ENCODE peak calls at places on chromosomes 7 and 10, in seven cellular contexts. One of them, this sample, is unnamed.

GRCh38 chr7:100380180-100380579 is 6.9 kb downstream of the PILRA start:
- DNase-seq in GM12892: no peak
- DNase-seq in HepG2: no peak
- DNase-seq in H1: no peak
- DNase-seq in SK-N-SH: no peak
- DNase-seq in K562: no peak
- DNase-seq in GM12878: no peak
- DNase-seq in this sample: no peak

GRCh38 chr7:44348300-44348699 is 22.9 kb upstream of the CAMK2B start:
- DNase-seq in GM12892: no peak
- DNase-seq in HepG2: peak; percentile 51
- DNase-seq in H1: no peak
- DNase-seq in SK-N-SH: peak; percentile 44
- DNase-seq in K562: no peak
- DNase-seq in GM12878: no peak
- DNase-seq in this sample: no peak

GRCh38 chr10:111113961-111114830 is 37.4 kb downstream of the ADRA2A start:
- DNase-seq in GM12892: no peak
- DNase-seq in HepG2: no peak
- DNase-seq in H1: no peak
- DNase-seq in SK-N-SH: no peak
- DNase-seq in K562: no peak
- DNase-seq in GM12878: no peak
- DNase-seq in this sample: no peak

GRCh38 chr10:4661572-4662255 is 164.3 kb upstream of the AKR1E2 start:
- DNase-seq in GM12892: no peak
- DNase-seq in HepG2: peak; percentile 78
- DNase-seq in H1: no peak
- DNase-seq in SK-N-SH: no peak
- DNase-seq in K562: no peak
- DNase-seq in GM12878: no peak
- DNase-seq in this sample: no peak

GRCh38 chr7:99363286-99363685 is 11.2 kb upstream of the ARPC1B start:
- DNase-seq in GM12892: no peak
- DNase-seq in HepG2: no peak
- DNase-seq in H1: no peak
- DNase-seq in SK-N-SH: no peak
- DNase-seq in K562: no peak
- DNase-seq in GM12878: no peak
- DNase-seq in this sample: no peak

GRCh38 chr7:44321796-44322195 is 3.6 kb downstream of the CAMK2B start:
- DNase-seq in GM12892: no peak
- DNase-seq in HepG2: no peak
- DNase-seq in H1: no peak
- DNase-seq in SK-N-SH: peak; percentile 26
- DNase-seq in K562: no peak
- DNase-seq in GM12878: no peak
- DNase-seq in this sample: no peak

GRCh38 chr7:76281006-76281705 is 21.3 kb upstream of the HSPB1 start:
- DNase-seq in GM12892: no peak
- DNase-seq in HepG2: no peak
- DNase-seq in H1: no peak
- DNase-seq in SK-N-SH: peak; percentile 83
- DNase-seq in K562: peak; percentile 61
- DNase-seq in GM12878: no peak
- DNase-seq in this sample: no peak

GRCh38 chr7:47758546-47758945 is 176.6 kb upstream of the TNS3 start:
- DNase-seq in GM12892: no peak
- DNase-seq in HepG2: no peak
- DNase-seq in H1: no peak
- DNase-seq in SK-N-SH: no peak
- DNase-seq in K562: no peak
- DNase-seq in GM12878: no peak
- DNase-seq in this sample: no peak

GRCh38 chr10:33749042-33749441 is 414.6 kb upstream of the NRP1 start:
- DNase-seq in GM12892: no peak
- DNase-seq in HepG2: no peak
- DNase-seq in H1: no peak
- DNase-seq in SK-N-SH: no peak
- DNase-seq in K562: no peak
- DNase-seq in GM12878: no peak
- DNase-seq in this sample: no peak

GRCh38 chr10:97002670-97003069 is 170.6 kb downstream of the LCOR start:
- DNase-seq in GM12892: no peak
- DNase-seq in HepG2: no peak
- DNase-seq in H1: no peak
- DNase-seq in SK-N-SH: no peak
- DNase-seq in K562: no peak
- DNase-seq in GM12878: no peak
- DNase-seq in this sample: no peak

GRCh38 chr10:101938316-101939272 is 95.0 kb upstream of the KCNIP2 start:
- DNase-seq in GM12892: no peak
- DNase-seq in HepG2: no peak
- DNase-seq in H1: no peak
- DNase-seq in SK-N-SH: no peak
- DNase-seq in K562: no peak
- DNase-seq in GM12878: no peak
- DNase-seq in this sample: no peak

GRCh38 chr7:96547371-96547811 is 162.3 kb downstream of the SEM1 start:
- DNase-seq in GM12892: no peak
- DNase-seq in HepG2: no peak
- DNase-seq in H1: no peak
- DNase-seq in SK-N-SH: peak; percentile 14
- DNase-seq in K562: no peak
- DNase-seq in GM12878: no peak
- DNase-seq in this sample: no peak

GRCh38 chr10:119769886-119770285 is 44.0 kb downstream of the INPP5F start:
- DNase-seq in GM12892: no peak
- DNase-seq in HepG2: no peak
- DNase-seq in H1: no peak
- DNase-seq in SK-N-SH: no peak
- DNase-seq in K562: no peak
- DNase-seq in GM12878: no peak
- DNase-seq in this sample: no peak

GRCh38 chr7:44322631-44323363 is 2.6 kb downstream of the CAMK2B start:
- DNase-seq in GM12892: no peak
- DNase-seq in HepG2: no peak
- DNase-seq in H1: no peak
- DNase-seq in SK-N-SH: peak; percentile 47
- DNase-seq in K562: no peak
- DNase-seq in GM12878: no peak
- DNase-seq in this sample: no peak

GRCh38 chr10:126684171-126684745 is 13.8 kb upstream of the C10orf90 start:
- DNase-seq in GM12892: no peak
- DNase-seq in HepG2: no peak
- DNase-seq in H1: no peak
- DNase-seq in SK-N-SH: no peak
- DNase-seq in K562: no peak
- DNase-seq in GM12878: no peak
- DNase-seq in this sample: no peak

GRCh38 chr10:119479532-119479931 is 63.0 kb downstream of the RGS10 start:
- DNase-seq in GM12892: no peak
- DNase-seq in HepG2: no peak
- DNase-seq in H1: peak; percentile 44
- DNase-seq in SK-N-SH: no peak
- DNase-seq in K562: no peak
- DNase-seq in GM12878: no peak
- DNase-seq in this sample: no peak

GRCh38 chr10:75613685-75614587 is 182.5 kb downstream of the LRMDA start:
- DNase-seq in GM12892: no peak
- DNase-seq in HepG2: no peak
- DNase-seq in H1: no peak
- DNase-seq in SK-N-SH: no peak
- DNase-seq in K562: no peak
- DNase-seq in GM12878: no peak
- DNase-seq in this sample: no peak

GRCh38 chr7:28078036-28078901 is 102.3 kb downstream of the JAZF1 start:
- DNase-seq in GM12892: no peak
- DNase-seq in HepG2: peak; percentile 24
- DNase-seq in H1: no peak
- DNase-seq in SK-N-SH: peak; percentile 52
- DNase-seq in K562: peak; percentile 39
- DNase-seq in GM12878: no peak
- DNase-seq in this sample: peak; percentile 10

GRCh38 chr10:63430091-63430998 is 35.4 kb downstream of the JMJD1C start:
- DNase-seq in GM12892: no peak
- DNase-seq in HepG2: no peak
- DNase-seq in H1: no peak
- DNase-seq in SK-N-SH: peak; percentile 31
- DNase-seq in K562: no peak
- DNase-seq in GM12878: no peak
- DNase-seq in this sample: no peak

GRCh38 chr10:106513328-106513727 is 651.2 kb downstream of the SORCS1 start:
- DNase-seq in GM12892: no peak
- DNase-seq in HepG2: peak; percentile 1
- DNase-seq in H1: no peak
- DNase-seq in SK-N-SH: no peak
- DNase-seq in K562: no peak
- DNase-seq in GM12878: no peak
- DNase-seq in this sample: no peak

GRCh38 chr7:93327006-93327633 is 95.0 kb downstream of the VPS50 start:
- DNase-seq in GM12892: no peak
- DNase-seq in HepG2: no peak
- DNase-seq in H1: no peak
- DNase-seq in SK-N-SH: no peak
- DNase-seq in K562: no peak
- DNase-seq in GM12878: no peak
- DNase-seq in this sample: no peak

DNA sequence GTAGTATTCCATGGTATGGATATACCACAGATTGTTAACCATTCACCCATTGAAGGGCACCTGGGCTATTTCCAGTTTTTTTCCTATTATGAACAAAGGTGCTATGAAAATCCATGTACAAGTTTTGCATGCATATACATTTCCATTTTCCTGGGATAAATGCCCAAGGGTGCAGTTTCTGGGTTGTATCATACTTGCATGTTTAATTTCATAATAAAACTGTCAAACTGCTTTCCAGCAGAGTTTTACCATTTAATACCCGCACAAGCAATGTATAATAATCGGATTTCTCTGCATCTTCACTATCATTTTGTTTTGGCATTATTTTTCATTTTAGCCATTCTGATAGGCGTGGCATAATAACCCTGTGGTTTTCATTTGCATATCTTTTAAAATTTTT is 154.3 kb upstream of the CXCL12 start:
- DNase-seq in GM12892: no peak
- DNase-seq in HepG2: no peak
- DNase-seq in H1: no peak
- DNase-seq in SK-N-SH: no peak
- DNase-seq in K562: no peak
- DNase-seq in GM12878: no peak
- DNase-seq in this sample: no peak
- TF ChIP-seq POLR2AphosphoS5 in GM12892: no peak
- TF ChIP-seq POLR2AphosphoS5 in HepG2: no peak
- TF ChIP-seq POLR2AphosphoS5 in H1: no peak
- TF ChIP-seq POLR2AphosphoS5 in SK-N-SH: no peak
- TF ChIP-seq POLR2AphosphoS5 in K562: no peak
- TF ChIP-seq POLR2AphosphoS5 in GM12878: no peak
- TF ChIP-seq POLR2AphosphoS5 in this sample: no peak

GRCh38 chr10:103677486-103677885 is 177.9 kb downstream of the SH3PXD2A start:
- DNase-seq in GM12892: no peak
- DNase-seq in HepG2: no peak
- DNase-seq in H1: no peak
- DNase-seq in SK-N-SH: no peak
- DNase-seq in K562: no peak
- DNase-seq in GM12878: no peak
- DNase-seq in this sample: no peak

GRCh38 chr10:103673616-103674015 is 180.1 kb downstream of the NEURL1 start:
- DNase-seq in GM12892: no peak
- DNase-seq in HepG2: no peak
- DNase-seq in H1: no peak
- DNase-seq in SK-N-SH: no peak
- DNase-seq in K562: no peak
- DNase-seq in GM12878: no peak
- DNase-seq in this sample: no peak

GRCh38 chr10:103678104-103678526 is 177.3 kb downstream of the SH3PXD2A start:
- DNase-seq in GM12892: peak; percentile 90
- DNase-seq in HepG2: no peak
- DNase-seq in H1: no peak
- DNase-seq in SK-N-SH: peak; percentile 94
- DNase-seq in K562: no peak
- DNase-seq in GM12878: peak; percentile 84
- DNase-seq in this sample: peak; percentile 91

GRCh38 chr10:103676851-103677417 is 178.4 kb downstream of the SH3PXD2A start:
- DNase-seq in GM12892: no peak
- DNase-seq in HepG2: no peak
- DNase-seq in H1: no peak
- DNase-seq in SK-N-SH: no peak
- DNase-seq in K562: no peak
- DNase-seq in GM12878: no peak
- DNase-seq in this sample: no peak

GRCh38 chr10:103676058-103676785 is 179.2 kb downstream of the SH3PXD2A start:
- DNase-seq in GM12892: no peak
- DNase-seq in HepG2: no peak
- DNase-seq in H1: no peak
- DNase-seq in SK-N-SH: no peak
- DNase-seq in K562: no peak
- DNase-seq in GM12878: no peak
- DNase-seq in this sample: no peak
- TF ChIP-seq TAF1 in GM12892: no peak
- TF ChIP-seq TAF1 in HepG2: no peak
- TF ChIP-seq TAF1 in H1: no peak
- TF ChIP-seq TAF1 in SK-N-SH: no peak
- TF ChIP-seq TAF1 in K562: no peak
- TF ChIP-seq TAF1 in GM12878: no peak
- TF ChIP-seq TAF1 in this sample: no peak

GRCh38 chr7:74026406-74027123 is 1.4 kb upstream of the ELN start:
- DNase-seq in GM12892: peak; percentile 77
- DNase-seq in HepG2: peak; percentile 24
- DNase-seq in H1: peak; percentile 31
- DNase-seq in SK-N-SH: peak; percentile 92
- DNase-seq in K562: peak; percentile 87
- DNase-seq in GM12878: no peak
- DNase-seq in this sample: peak; percentile 83
- TF ChIP-seq POLR2AphosphoS5 in GM12892: no peak
- TF ChIP-seq POLR2AphosphoS5 in HepG2: no peak
- TF ChIP-seq POLR2AphosphoS5 in H1: no peak
- TF ChIP-seq POLR2AphosphoS5 in SK-N-SH: no peak
- TF ChIP-seq POLR2AphosphoS5 in K562: no peak
- TF ChIP-seq POLR2AphosphoS5 in GM12878: no peak
- TF ChIP-seq POLR2AphosphoS5 in this sample: no peak

GRCh38 chr10:78739411-78740053 is 329.2 kb upstream of the ZMIZ1 start:
- DNase-seq in GM12892: no peak
- DNase-seq in HepG2: no peak
- DNase-seq in H1: no peak
- DNase-seq in SK-N-SH: no peak
- DNase-seq in K562: no peak
- DNase-seq in GM12878: no peak
- DNase-seq in this sample: no peak

GRCh38 chr10:78740976-78741375 is 327.8 kb upstream of the ZMIZ1 start:
- DNase-seq in GM12892: no peak
- DNase-seq in HepG2: no peak
- DNase-seq in H1: no peak
- DNase-seq in SK-N-SH: no peak
- DNase-seq in K562: no peak
- DNase-seq in GM12878: no peak
- DNase-seq in this sample: no peak

GRCh38 chr10:78742730-78743615 is 325.8 kb upstream of the ZMIZ1 start:
- DNase-seq in GM12892: no peak
- DNase-seq in HepG2: peak; percentile 72
- DNase-seq in H1: no peak
- DNase-seq in SK-N-SH: peak; percentile 84
- DNase-seq in K562: no peak
- DNase-seq in GM12878: no peak
- DNase-seq in this sample: no peak

GRCh38 chr10:78742406-78742729 is 326.4 kb upstream of the ZMIZ1 start:
- DNase-seq in GM12892: no peak
- DNase-seq in HepG2: no peak
- DNase-seq in H1: no peak
- DNase-seq in SK-N-SH: no peak
- DNase-seq in K562: no peak
- DNase-seq in GM12878: no peak
- DNase-seq in this sample: no peak

GRCh38 chr10:78741541-78741940 is 327.2 kb upstream of the ZMIZ1 start:
- DNase-seq in GM12892: no peak
- DNase-seq in HepG2: no peak
- DNase-seq in H1: no peak
- DNase-seq in SK-N-SH: no peak
- DNase-seq in K562: no peak
- DNase-seq in GM12878: no peak
- DNase-seq in this sample: no peak
- TF ChIP-seq TAF1 in GM12892: no peak
- TF ChIP-seq TAF1 in HepG2: no peak
- TF ChIP-seq TAF1 in H1: no peak
- TF ChIP-seq TAF1 in SK-N-SH: no peak
- TF ChIP-seq TAF1 in K562: no peak
- TF ChIP-seq TAF1 in GM12878: no peak
- TF ChIP-seq TAF1 in this sample: no peak

This sample was measured in GM12891.